ENCODE peak calls at places on chromosomes 3 and 15, in five cellular contexts. U is H1, P is A549, T is esophagus squamous epithelium, M is prostate gland. Y is an unnamed sample.

GRCh38 chr3:98777801-98778220 is 14.7 kb downstream of the ST3GAL6 start:
- DNase-seq in U (no peak), P (no peak), T (no peak), M (no peak), Y (no peak)

GRCh38 chr3:13073042-13073906 is at the start of gene IQSEC1:
- DNase-seq in U (no peak), P (no peak), T (no peak), M (peak), Y (no peak)

GRCh38 chr3:127304121-127304744 is 16.4 kb upstream of the PRR20G start:
- DNase-seq in U (no peak), P (peak), T (no peak), M (peak), Y (peak)

GRCh38 chr15:84962975-84963374 is 18.7 kb upstream of the PDE8A start:
- DNase-seq in U (no peak), P (no peak), T (no peak), M (no peak), Y (no peak)

GRCh38 chr3:182465301-182466185 is 327.8 kb upstream of the ATP11B start:
- DNase-seq in U (no peak), P (no peak), T (no peak), M (no peak), Y (no peak)

GRCh38 chr3:167978071-167978470 is 117.7 kb downstream of the GOLIM4 start:
- DNase-seq in U (no peak), P (no peak), T (no peak), M (peak), Y (no peak)

GRCh38 chr15:57167821-57168395 is 208.4 kb upstream of the CGNL1 start:
- DNase-seq in U (no peak), P (no peak), T (no peak), M (no peak), Y (no peak)

GRCh38 chr15:81061490-81062235 is 60.9 kb downstream of the TLNRD1 start:
- DNase-seq in U (no peak), P (no peak), T (no peak), M (no peak), Y (no peak)

GRCh38 chr3:42179110-42179725 is 86.8 kb downstream of the CCK start:
- DNase-seq in U (no peak), P (peak), T (no peak), M (no peak), Y (peak)
- TF ChIP-seq POLR2A in U (no peak), P (no peak), T (no peak), M (no peak), Y (no peak)

DNA sequence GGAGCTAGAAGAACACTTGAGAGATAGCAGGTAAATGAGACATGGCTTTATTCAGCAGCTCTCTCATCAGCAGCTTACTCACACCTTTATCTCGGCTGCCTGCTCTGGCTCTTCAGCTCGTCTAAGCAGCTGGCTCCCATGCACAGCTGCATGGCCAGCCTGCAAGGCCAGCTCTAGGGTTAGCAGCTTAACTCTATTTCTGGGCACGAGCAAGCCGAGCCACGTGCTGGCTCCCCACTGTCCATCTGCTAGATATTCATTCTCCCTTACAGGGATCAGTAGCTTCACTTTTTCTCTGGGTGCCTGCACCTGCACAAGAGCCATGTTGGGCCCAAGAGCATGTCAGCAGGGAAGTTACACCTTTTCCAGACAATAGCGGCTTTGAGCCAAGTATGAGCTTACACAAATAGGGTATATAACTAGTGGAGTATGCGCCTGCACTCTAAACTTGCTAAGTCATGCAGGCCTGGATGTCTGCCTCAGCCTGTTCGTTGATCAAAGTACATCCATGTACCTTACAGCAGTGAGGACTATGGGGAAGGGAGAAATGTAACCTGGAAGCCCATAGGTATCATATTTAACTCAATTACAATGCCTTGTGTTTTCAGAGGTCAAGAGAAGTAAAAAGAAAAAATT is 174.9 kb upstream of the SNTN start:
- DNase-seq in U (no peak), P (no peak), T (no peak), M (no peak), Y (no peak)
- TF ChIP-seq POLR2A in U (no peak), P (no peak), T (no peak), M (no peak), Y (no peak)

GRCh38 chr15:89673162-89673506 is 6.0 kb downstream of the PLIN1 start:
- DNase-seq in U (no peak), P (peak), T (no peak), M (no peak), Y (no peak)
- TF ChIP-seq POLR2A in U (no peak), P (no peak), T (no peak), M (no peak), Y (no peak)

GRCh38 chr15:97661796-97662195 is 298.7 kb upstream of the ARRDC4 start:
- DNase-seq in U (no peak), P (no peak), T (no peak), M (no peak), Y (no peak)
- TF ChIP-seq POLR2A in U (no peak), P (no peak), T (no peak), M (no peak), Y (no peak)

GRCh38 chr15:64008177-64008576 is 38.1 kb downstream of the DAPK2 start:
- DNase-seq in U (no peak), P (no peak), T (no peak), M (no peak), Y (no peak)
- TF ChIP-seq POLR2A in U (no peak), P (no peak), T (no peak), M (no peak), Y (no peak)

Y was measured in lower leg skin.